ENCODE peak calls at places on chromosomes 5 and 9, in six cellular contexts. J is RPMI8226, N is SHP77, O is T follicular helper cell, G is Calu3, M is Right ventricle myocardium inferior. R is an unnamed sample.

GRCh38 chr5:9316733-9317132 is 229.1 kb downstream of the SEMA5A start:
- DNase-seq in N (no peak), O (no peak), J (no peak), G (peak), M (no peak), R (no peak)

GRCh38 chr5:77426670-77427069 is 65.4 kb downstream of the WDR41 start:
- DNase-seq in J (no peak), O (no peak), G (no peak), M (no peak), N (no peak), R (no peak)

GRCh38 chr9:24257726-24258125 is 288.0 kb downstream of the IZUMO3 start:
- DNase-seq in O (no peak), N (peak), G (no peak), J (no peak), M (no peak), R (no peak)

GRCh38 chr5:74363603-74364205 is 276.8 kb downstream of the ENC1 start:
- DNase-seq in J (no peak), N (no peak), O (no peak), M (no peak), G (no peak), R (no peak)

GRCh38 chr5:148443998-148444397 is 60.2 kb downstream of the FBXO38 start:
- DNase-seq in O (peak), G (peak), M (no peak), N (peak), J (peak), R (no peak)

GRCh38 chr9:109506097-109506712 is 8.1 kb upstream of the PTPN3 start:
- DNase-seq in M (no peak), N (peak), O (no peak), J (no peak), G (no peak), R (peak)

GRCh38 chr5:177008716-177009115 is 2.1 kb upstream of the UIMC1 start:
- DNase-seq in M (no peak), G (no peak), O (no peak), J (no peak), N (no peak), R (no peak)

GRCh38 chr9:17906204-17906840 is 327.5 kb downstream of the SH3GL2 start:
- DNase-seq in G (no peak), N (no peak), J (peak), M (peak), O (no peak), R (no peak)

GRCh38 chr9:128685636-128686489 is 3.2 kb upstream of the SET start:
- DNase-seq in J (peak), N (no peak), M (no peak), O (no peak), G (no peak), R (no peak)

GRCh38 chr5:141883184-141883947 is 5.2 kb upstream of the PCDH1 start:
- DNase-seq in G (peak), J (peak), M (no peak), O (no peak), N (no peak), R (no peak)

GRCh38 chr5:55037046-55037771 is 13.2 kb downstream of the GZMK start:
- DNase-seq in G (no peak), M (no peak), N (no peak), J (no peak), O (peak), R (no peak)

GRCh38 chr5:168438349-168438748 is 47.9 kb upstream of the RARS1 start:
- DNase-seq in O (no peak), J (no peak), N (no peak), G (no peak), M (no peak), R (no peak)

GRCh38 chr5:43601454-43602260 is 1.3 kb upstream of the NNT start:
- DNase-seq in N (peak), G (peak), O (no peak), J (peak), M (no peak), R (no peak)

GRCh38 chr5:59342181-59342580 is 551.3 kb downstream of the PDE4D start:
- DNase-seq in O (no peak), M (no peak), N (no peak), J (no peak), G (no peak), R (no peak)

GRCh38 chr9:27460225-27461023 is 63.7 kb upstream of the IFNK start:
- DNase-seq in M (no peak), O (no peak), G (no peak), J (peak), N (no peak), R (no peak)

GRCh38 chr5:38463634-38464521 is 92.6 kb downstream of the LIFR start:
- DNase-seq in J (no peak), N (no peak), O (no peak), G (no peak), M (no peak), R (no peak)

GRCh38 chr5:132478498-132478855 is 12.1 kb downstream of the IRF1 start:
- DNase-seq in M (no peak), N (no peak), G (no peak), J (no peak), O (no peak), R (no peak)

GRCh38 chr5:6134281-6134680 is 244.1 kb downstream of the MED10 start:
- DNase-seq in J (no peak), G (no peak), N (no peak), O (no peak), M (no peak), R (no peak)

GRCh38 chr9:38052147-38052546 is 16.9 kb downstream of the SHB start:
- DNase-seq in G (no peak), O (no peak), J (no peak), N (no peak), M (no peak), R (no peak)

GRCh38 chr5:80921026-80921425 is 39.1 kb upstream of the RASGRF2 start:
- DNase-seq in M (no peak), N (no peak), J (no peak), O (no peak), G (peak), R (no peak)

GRCh38 chr9:17380126-17380861 is 198.6 kb upstream of the SH3GL2 start:
- DNase-seq in O (no peak), N (no peak), G (no peak), M (no peak), J (no peak), R (no peak)

GRCh38 chr5:36090033-36090432 is 23.4 kb upstream of the UGT3A2 start:
- DNase-seq in G (no peak), J (peak), M (no peak), O (no peak), N (peak), R (no peak)

GRCh38 chr5:95780597-95780996 is 41.9 kb downstream of the GLRX start:
- DNase-seq in M (no peak), O (no peak), G (no peak), J (no peak), N (no peak), R (no peak)

GRCh38 chr9:88529496-88529895 is 5.5 kb upstream of the NXNL2 start:
- DNase-seq in J (no peak), N (no peak), G (no peak), M (no peak), O (no peak), R (no peak)

GRCh38 chr5:90170231-90170630 is 239.3 kb downstream of the CETN3 start:
- DNase-seq in M (no peak), O (no peak), J (peak), G (no peak), N (peak), R (no peak)

GRCh38 chr9:124855944-124856773 is 2.9 kb downstream of the WDR38 start:
- DNase-seq in J (peak), N (peak), G (peak), M (no peak), O (no peak), R (no peak)

GRCh38 chr9:94827584-94828304 is 101.2 kb downstream of the AOPEP start:
- DNase-seq in J (no peak), N (no peak), G (no peak), O (no peak), M (no peak), R (no peak)

GRCh38 chr5:112584781-112585180 is 152.9 kb upstream of the APC start:
- DNase-seq in J (no peak), N (no peak), O (no peak), M (no peak), G (no peak), R (no peak)

GRCh38 chr9:134640491-134641172 is 971 bp upstream of the COL5A1 start:
- DNase-seq in G (no peak), J (no peak), N (no peak), M (no peak), O (no peak), R (no peak)

GRCh38 chr9:4099961-4100360 is 199.9 kb downstream of the GLIS3 start:
- DNase-seq in G (no peak), O (no peak), N (no peak), J (no peak), M (no peak), R (no peak)

GRCh38 chr5:72067682-72068470 is 39.4 kb upstream of the MAP1B start:
- DNase-seq in N (no peak), J (no peak), G (peak), O (no peak), M (no peak), R (no peak)

GRCh38 chr5:86880785-86881492 is 263.2 kb downstream of the COX7C start:
- DNase-seq in N (peak), O (peak), M (no peak), J (peak), G (peak), R (no peak)

GRCh38 chr5:154714271-154714986 is 40.7 kb upstream of the LARP1 start:
- DNase-seq in M (no peak), J (peak), O (no peak), G (peak), N (no peak), R (no peak)

GRCh38 chr5:96426831-96427230 is 6.2 kb downstream of the PCSK1 start:
- DNase-seq in M (no peak), O (no peak), G (no peak), J (no peak), N (no peak), R (no peak)

GRCh38 chr9:137215196-137215986 is 6.6 kb downstream of the RNF208 start:
- DNase-seq in N (no peak), O (no peak), M (no peak), J (no peak), G (no peak), R (no peak)

GRCh38 chr9:117178596-117179111 is 236.2 kb downstream of the ASTN2 start:
- DNase-seq in J (no peak), G (no peak), N (no peak), O (no peak), M (no peak), R (no peak)

GRCh38 chr5:54514269-54514668 is 3.3 kb upstream of the SNX18 start:
- DNase-seq in N (no peak), O (no peak), M (no peak), G (no peak), J (no peak), R (no peak)